ENCODE peak calls at places on chromosome 20, in seven cellular contexts. One of them, this sample, is unnamed.

GRCh38 chr20:36461600-36462439 is 79.5 kb upstream of the MYL9 start:
- DNase-seq in tibial nerve: peak; percentile 32
- DNase-seq in HFFc6: no peak
- DNase-seq in body of pancreas: peak; percentile 67
- DNase-seq in fibroblast of the aortic adventitia: peak; percentile 41
- DNase-seq in B cell: peak; percentile 48
- DNase-seq in cardiac fibroblast: peak; percentile 53
- DNase-seq in this sample: no peak

GRCh38 chr20:20733943-20734342 is 21.5 kb upstream of the RALGAPA2 start:
- DNase-seq in tibial nerve: no peak
- DNase-seq in HFFc6: no peak
- DNase-seq in body of pancreas: no peak
- DNase-seq in fibroblast of the aortic adventitia: no peak
- DNase-seq in B cell: no peak
- DNase-seq in cardiac fibroblast: no peak
- DNase-seq in this sample: no peak

GRCh38 chr20:44642203-44643153 is 9.0 kb downstream of the ADA start:
- DNase-seq in tibial nerve: no peak
- DNase-seq in HFFc6: peak; percentile 84
- DNase-seq in body of pancreas: peak; percentile 81
- DNase-seq in fibroblast of the aortic adventitia: peak; percentile 79
- DNase-seq in B cell: no peak
- DNase-seq in cardiac fibroblast: peak; percentile 95
- DNase-seq in this sample: no peak

GRCh38 chr20:5495939-5496338 is 179.2 kb upstream of the PROKR2 start:
- DNase-seq in tibial nerve: no peak
- DNase-seq in HFFc6: no peak
- DNase-seq in body of pancreas: no peak
- DNase-seq in fibroblast of the aortic adventitia: no peak
- DNase-seq in B cell: no peak
- DNase-seq in cardiac fibroblast: no peak
- DNase-seq in this sample: no peak

GRCh38 chr20:64084209-64085152 is at the start of gene LKAAEAR1:
- DNase-seq in tibial nerve: no peak
- DNase-seq in HFFc6: no peak
- DNase-seq in body of pancreas: peak; percentile 37
- DNase-seq in fibroblast of the aortic adventitia: no peak
- DNase-seq in B cell: peak; percentile 66
- DNase-seq in cardiac fibroblast: no peak
- DNase-seq in this sample: no peak

GRCh38 chr20:24734139-24734538 is 214.9 kb upstream of the CST7 start:
- DNase-seq in tibial nerve: no peak
- DNase-seq in HFFc6: no peak
- DNase-seq in body of pancreas: no peak
- DNase-seq in fibroblast of the aortic adventitia: no peak
- DNase-seq in B cell: no peak
- DNase-seq in cardiac fibroblast: no peak
- DNase-seq in this sample: no peak

GRCh38 chr20:35466856-35467255 is 11.5 kb downstream of the CEP250 start:
- DNase-seq in tibial nerve: no peak
- DNase-seq in HFFc6: no peak
- DNase-seq in body of pancreas: no peak
- DNase-seq in fibroblast of the aortic adventitia: no peak
- DNase-seq in B cell: no peak
- DNase-seq in cardiac fibroblast: no peak
- DNase-seq in this sample: no peak

GRCh38 chr20:51634257-51634656 is 91.7 kb upstream of the NFATC2 start:
- DNase-seq in tibial nerve: no peak
- DNase-seq in HFFc6: no peak
- DNase-seq in body of pancreas: peak; percentile 93
- DNase-seq in fibroblast of the aortic adventitia: no peak
- DNase-seq in B cell: no peak
- DNase-seq in cardiac fibroblast: no peak
- DNase-seq in this sample: no peak

GRCh38 chr20:20743511-20744169 is 31.2 kb upstream of the RALGAPA2 start:
- DNase-seq in tibial nerve: peak; percentile 23
- DNase-seq in HFFc6: no peak
- DNase-seq in body of pancreas: peak; percentile 40
- DNase-seq in fibroblast of the aortic adventitia: peak; percentile 24
- DNase-seq in B cell: no peak
- DNase-seq in cardiac fibroblast: no peak
- DNase-seq in this sample: peak; percentile 12

GRCh38 chr20:64242003-64242796 is 13.3 kb upstream of the PCMTD2 start:
- DNase-seq in tibial nerve: no peak
- DNase-seq in HFFc6: no peak
- DNase-seq in body of pancreas: no peak
- DNase-seq in fibroblast of the aortic adventitia: no peak
- DNase-seq in B cell: no peak
- DNase-seq in cardiac fibroblast: no peak
- DNase-seq in this sample: no peak

GRCh38 chr20:3654326-3655031 is 8.7 kb downstream of the GFRA4 start:
- DNase-seq in tibial nerve: no peak
- DNase-seq in HFFc6: no peak
- DNase-seq in body of pancreas: no peak
- DNase-seq in fibroblast of the aortic adventitia: no peak
- DNase-seq in B cell: no peak
- DNase-seq in cardiac fibroblast: no peak
- DNase-seq in this sample: no peak

GRCh38 chr20:47982574-47983360 is 197.5 kb upstream of the SULF2 start:
- DNase-seq in tibial nerve: no peak
- DNase-seq in HFFc6: no peak
- DNase-seq in body of pancreas: no peak
- DNase-seq in fibroblast of the aortic adventitia: no peak
- DNase-seq in B cell: no peak
- DNase-seq in cardiac fibroblast: no peak
- DNase-seq in this sample: no peak

GRCh38 chr20:21522479-21523397 is 8.9 kb upstream of the NKX2-2 start:
- DNase-seq in tibial nerve: no peak
- DNase-seq in HFFc6: no peak
- DNase-seq in body of pancreas: peak; percentile 51
- DNase-seq in fibroblast of the aortic adventitia: no peak
- DNase-seq in B cell: no peak
- DNase-seq in cardiac fibroblast: no peak
- DNase-seq in this sample: no peak

GRCh38 chr20:51318058-51318960 is 224.2 kb downstream of the NFATC2 start:
- DNase-seq in tibial nerve: no peak
- DNase-seq in HFFc6: no peak
- DNase-seq in body of pancreas: peak; percentile 69
- DNase-seq in fibroblast of the aortic adventitia: peak; percentile 13
- DNase-seq in B cell: peak; percentile 36
- DNase-seq in cardiac fibroblast: peak; percentile 62
- DNase-seq in this sample: no peak

GRCh38 chr20:36604952-36605308 is 649 bp upstream of the RAB5IF start:
- DNase-seq in tibial nerve: no peak
- DNase-seq in HFFc6: no peak
- DNase-seq in body of pancreas: peak; percentile 28
- DNase-seq in fibroblast of the aortic adventitia: no peak
- DNase-seq in B cell: peak; percentile 55
- DNase-seq in cardiac fibroblast: no peak
- DNase-seq in this sample: no peak

GRCh38 chr20:48846516-48847492 is 19.0 kb upstream of the PREX1 start:
- DNase-seq in tibial nerve: no peak
- DNase-seq in HFFc6: no peak
- DNase-seq in body of pancreas: no peak
- DNase-seq in fibroblast of the aortic adventitia: peak; percentile 62
- DNase-seq in B cell: peak; percentile 37
- DNase-seq in cardiac fibroblast: peak; percentile 58
- DNase-seq in this sample: no peak

GRCh38 chr20:48879609-48880008 is 41.9 kb upstream of the ARFGEF2 start:
- DNase-seq in tibial nerve: no peak
- DNase-seq in HFFc6: no peak
- DNase-seq in body of pancreas: no peak
- DNase-seq in fibroblast of the aortic adventitia: peak; percentile 39
- DNase-seq in B cell: no peak
- DNase-seq in cardiac fibroblast: peak; percentile 35
- DNase-seq in this sample: no peak

GRCh38 chr20:23444859-23445258 is 5.4 kb downstream of the CSTL1 start:
- DNase-seq in tibial nerve: no peak
- DNase-seq in HFFc6: no peak
- DNase-seq in body of pancreas: no peak
- DNase-seq in fibroblast of the aortic adventitia: no peak
- DNase-seq in B cell: no peak
- DNase-seq in cardiac fibroblast: no peak
- DNase-seq in this sample: no peak

GRCh38 chr20:51385941-51386530 is 156.5 kb downstream of the NFATC2 start:
- DNase-seq in tibial nerve: no peak
- DNase-seq in HFFc6: peak; percentile 25
- DNase-seq in body of pancreas: peak; percentile 33
- DNase-seq in fibroblast of the aortic adventitia: peak; percentile 45
- DNase-seq in B cell: peak; percentile 56
- DNase-seq in cardiac fibroblast: peak; percentile 61
- DNase-seq in this sample: no peak

GRCh38 chr20:39800548-39800947 is 838.4 kb downstream of the DHX35 start:
- DNase-seq in tibial nerve: no peak
- DNase-seq in HFFc6: no peak
- DNase-seq in body of pancreas: peak; percentile 13
- DNase-seq in fibroblast of the aortic adventitia: peak; percentile 84
- DNase-seq in B cell: no peak
- DNase-seq in cardiac fibroblast: peak; percentile 77
- DNase-seq in this sample: no peak

GRCh38 chr20:25227317-25227831 is 20.5 kb upstream of the PYGB start:
- DNase-seq in tibial nerve: no peak
- DNase-seq in HFFc6: peak; percentile 35
- DNase-seq in body of pancreas: no peak
- DNase-seq in fibroblast of the aortic adventitia: peak; percentile 84
- DNase-seq in B cell: no peak
- DNase-seq in cardiac fibroblast: peak; percentile 88
- DNase-seq in this sample: no peak

GRCh38 chr20:6053776-6054688 is at the start of gene LRRN4:
- DNase-seq in tibial nerve: no peak
- DNase-seq in HFFc6: no peak
- DNase-seq in body of pancreas: no peak
- DNase-seq in fibroblast of the aortic adventitia: peak; percentile 58
- DNase-seq in B cell: no peak
- DNase-seq in cardiac fibroblast: peak; percentile 37
- DNase-seq in this sample: no peak

GRCh38 chr20:38602185-38602581 is 574 bp downstream of the ARHGAP40 start:
- DNase-seq in tibial nerve: no peak
- DNase-seq in HFFc6: no peak
- DNase-seq in body of pancreas: no peak
- DNase-seq in fibroblast of the aortic adventitia: no peak
- DNase-seq in B cell: no peak
- DNase-seq in cardiac fibroblast: no peak
- DNase-seq in this sample: no peak

GRCh38 chr20:51631011-51631950 is 88.8 kb upstream of the NFATC2 start:
- DNase-seq in tibial nerve: peak; percentile 55
- DNase-seq in HFFc6: peak; percentile 94
- DNase-seq in body of pancreas: peak; percentile 22
- DNase-seq in fibroblast of the aortic adventitia: peak; percentile 99
- DNase-seq in B cell: no peak
- DNase-seq in cardiac fibroblast: peak; percentile 99
- DNase-seq in this sample: peak; percentile 55

GRCh38 chr20:17343631-17344447 is 117.0 kb downstream of the PCSK2 start:
- DNase-seq in tibial nerve: no peak
- DNase-seq in HFFc6: no peak
- DNase-seq in body of pancreas: no peak
- DNase-seq in fibroblast of the aortic adventitia: no peak
- DNase-seq in B cell: no peak
- DNase-seq in cardiac fibroblast: no peak
- DNase-seq in this sample: no peak

GRCh38 chr20:25051386-25052155 is 6.4 kb downstream of the ACSS1 start:
- DNase-seq in tibial nerve: no peak
- DNase-seq in HFFc6: no peak
- DNase-seq in body of pancreas: no peak
- DNase-seq in fibroblast of the aortic adventitia: no peak
- DNase-seq in B cell: no peak
- DNase-seq in cardiac fibroblast: no peak
- DNase-seq in this sample: no peak

GRCh38 chr20:23546435-23547144 is 21.7 kb downstream of the CST9L start:
- DNase-seq in tibial nerve: no peak
- DNase-seq in HFFc6: no peak
- DNase-seq in body of pancreas: no peak
- DNase-seq in fibroblast of the aortic adventitia: no peak
- DNase-seq in B cell: no peak
- DNase-seq in cardiac fibroblast: no peak
- DNase-seq in this sample: no peak

DNA sequence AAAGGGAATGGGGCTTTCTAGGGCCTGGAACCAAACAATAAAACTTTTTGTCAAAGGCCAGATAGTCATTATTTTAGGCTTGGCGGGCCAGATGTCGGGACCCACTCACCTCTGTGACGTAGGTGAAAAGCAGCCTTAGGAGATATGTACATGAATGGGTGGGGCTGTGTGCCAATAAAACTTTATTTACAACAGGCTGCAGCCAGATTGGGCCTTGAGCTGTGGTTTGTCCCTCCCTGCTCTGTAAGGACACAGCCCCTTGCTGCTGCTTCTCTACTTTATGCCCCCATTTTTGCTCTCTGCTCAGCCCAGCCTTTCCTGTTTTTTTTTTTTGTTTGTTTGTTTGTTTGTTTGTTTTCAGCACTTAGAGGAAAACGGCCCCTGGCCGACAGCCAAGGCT is 32.7 kb downstream of the CDH4 start:
- DNase-seq in tibial nerve: no peak
- DNase-seq in HFFc6: no peak
- DNase-seq in body of pancreas: no peak
- DNase-seq in fibroblast of the aortic adventitia: no peak
- DNase-seq in B cell: no peak
- DNase-seq in cardiac fibroblast: no peak
- DNase-seq in this sample: no peak
- TF ChIP-seq CTCF in tibial nerve: no peak
- TF ChIP-seq CTCF in HFFc6: no peak
- TF ChIP-seq CTCF in body of pancreas: no peak
- TF ChIP-seq CTCF in fibroblast of the aortic adventitia: no peak
- TF ChIP-seq CTCF in B cell: no peak
- TF ChIP-seq CTCF in cardiac fibroblast: no peak
- TF ChIP-seq CTCF in this sample: no peak

GRCh38 chr20:62875419-62876355 is 14.1 kb upstream of the TCFL5 start:
- DNase-seq in tibial nerve: peak; percentile 53
- DNase-seq in HFFc6: peak; percentile 77
- DNase-seq in body of pancreas: peak; percentile 80
- DNase-seq in fibroblast of the aortic adventitia: peak; percentile 87
- DNase-seq in B cell: no peak
- DNase-seq in cardiac fibroblast: peak; percentile 88
- DNase-seq in this sample: peak; percentile 43
- TF ChIP-seq CTCF in tibial nerve: peak; percentile 47
- TF ChIP-seq CTCF in HFFc6: peak; percentile 47
- TF ChIP-seq CTCF in body of pancreas: peak; percentile 53
- TF ChIP-seq CTCF in fibroblast of the aortic adventitia: peak; percentile 63
- TF ChIP-seq CTCF in B cell: no peak
- TF ChIP-seq CTCF in cardiac fibroblast: peak; percentile 53
- TF ChIP-seq CTCF in this sample: peak; percentile 46

DNA sequence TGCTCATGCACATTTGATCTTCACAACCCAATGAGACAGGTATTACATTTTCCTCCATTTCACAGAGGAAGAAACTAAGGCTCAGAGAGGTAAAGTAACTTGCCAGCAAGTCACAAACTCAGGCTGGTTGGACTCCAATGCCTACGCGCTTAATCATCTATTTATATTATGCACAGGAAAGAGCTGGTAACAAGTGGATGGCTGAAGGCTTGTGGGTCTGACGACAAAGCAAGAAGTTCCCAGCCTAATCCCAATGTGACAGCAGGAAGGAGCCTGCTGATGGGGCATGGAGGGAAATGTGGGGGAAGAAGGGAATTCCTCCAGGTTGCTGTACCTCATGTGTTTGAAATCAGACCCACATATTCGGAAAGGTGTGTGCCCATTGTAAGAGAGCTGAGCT is 3.9 kb downstream of the CDH22 start:
- DNase-seq in tibial nerve: no peak
- DNase-seq in HFFc6: peak; percentile 31
- DNase-seq in body of pancreas: no peak
- DNase-seq in fibroblast of the aortic adventitia: no peak
- DNase-seq in B cell: no peak
- DNase-seq in cardiac fibroblast: no peak
- DNase-seq in this sample: no peak
- TF ChIP-seq CTCF in tibial nerve: no peak
- TF ChIP-seq CTCF in HFFc6: no peak
- TF ChIP-seq CTCF in body of pancreas: no peak
- TF ChIP-seq CTCF in fibroblast of the aortic adventitia: no peak
- TF ChIP-seq CTCF in B cell: no peak
- TF ChIP-seq CTCF in cardiac fibroblast: no peak
- TF ChIP-seq CTCF in this sample: no peak

GRCh38 chr20:30286157-30286556 is 971.3 kb upstream of the DEFB115 start:
- DNase-seq in tibial nerve: no peak
- DNase-seq in HFFc6: no peak
- DNase-seq in body of pancreas: peak; percentile 49
- DNase-seq in fibroblast of the aortic adventitia: no peak
- DNase-seq in B cell: peak; percentile 6
- DNase-seq in cardiac fibroblast: no peak
- DNase-seq in this sample: no peak
- TF ChIP-seq CTCF in tibial nerve: no peak
- TF ChIP-seq CTCF in HFFc6: no peak
- TF ChIP-seq CTCF in body of pancreas: peak; percentile 63
- TF ChIP-seq CTCF in fibroblast of the aortic adventitia: no peak
- TF ChIP-seq CTCF in B cell: no peak
- TF ChIP-seq CTCF in cardiac fibroblast: no peak
- TF ChIP-seq CTCF in this sample: no peak